ENCODE peak calls at places on chromosomes 4 and X, in four cellular contexts. O is NCI-H345, F is Calu3, X is GM13977. P is an unnamed sample.

GRCh38 chrX:99266255-99266654 is 1143.8 kb downstream of the PCDH19 start:
- DNase-seq in O (no peak), F (no peak), X (no peak), P (no peak)

GRCh38 chr4:155811171-155811570 is 52.4 kb downstream of the GUCY1B1 start:
- DNase-seq in O (no peak), F (no peak), X (no peak), P (no peak)

GRCh38 chr4:118749347-118749988 is 64.3 kb downstream of the METTL14 start:
- DNase-seq in O (peak; percentile 80), F (no peak), X (no peak), P (no peak)

GRCh38 chr4:52659722-52660261 is 691 bp upstream of the USP46 start:
- DNase-seq in O (peak; percentile 30), F (peak; percentile 18), X (peak; percentile 48), P (no peak)

GRCh38 chrX:145396612-145397011 is 149.3 kb downstream of the SPANXN1 start:
- DNase-seq in O (no peak), F (no peak), X (no peak), P (no peak)

GRCh38 chrX:40078489-40079288 is 19.1 kb downstream of the BCOR start:
- DNase-seq in O (no peak), F (no peak), X (no peak), P (no peak)

GRCh38 chr4:6962211-6963041 is 52.8 kb downstream of the TBC1D14 start:
- DNase-seq in O (peak; percentile 44), F (no peak), X (no peak), P (no peak)

GRCh38 chr4:48109413-48110263 is 24.4 kb downstream of the TXK start:
- DNase-seq in O (peak; percentile 25), F (peak; percentile 41), X (peak; percentile 51), P (peak; percentile 60)

GRCh38 chr4:94468093-94468492 is 16.4 kb downstream of the PDLIM5 start:
- DNase-seq in O (no peak), F (no peak), X (no peak), P (no peak)

GRCh38 chrX:80216086-80216485 is 201.5 kb downstream of the TBX22 start:
- DNase-seq in O (no peak), F (no peak), X (no peak), P (no peak)

GRCh38 chr4:55547918-55548317 is 1.2 kb upstream of the CLOCK start:
- DNase-seq in O (no peak), F (no peak), X (no peak), P (no peak)

GRCh38 chr4:95165926-95166524 is 382.7 kb downstream of the UNC5C start:
- DNase-seq in O (peak; percentile 67), F (peak; percentile 24), X (peak; percentile 54), P (peak; percentile 57)

GRCh38 chr4:144575181-144575580 is 70.8 kb upstream of the HHIP start:
- DNase-seq in O (peak; percentile 6), F (no peak), X (no peak), P (no peak)

GRCh38 chr4:3801521-3801920 is 35.3 kb downstream of the ADRA2C start:
- DNase-seq in O (no peak), F (no peak), X (no peak), P (no peak)

P was measured in HCT116.